ENCODE peak calls at places on chromosomes 11 and 22, in four cellular contexts. J is MM.1S, M is neural progenitor cell, H is A673. G is an unnamed sample.

GRCh38 chr11:20963596-20963995 is 294.2 kb downstream of the NELL1 start:
- DNase-seq in J (no peak), M (no peak), H (no peak), G (no peak)

GRCh38 chr11:66328307-66329144 is 7.7 kb downstream of the RIN1 start:
- DNase-seq in H (peak; percentile 95), M (peak; percentile 86), J (peak; percentile 63), G (peak; percentile 83)

GRCh38 chr11:64759722-64760719 is at the start of gene PYGM:
- DNase-seq in J (no peak), M (peak; percentile 90), H (no peak), G (peak; percentile 66)

GRCh38 chr22:39690901-39691620 is 120.5 kb downstream of the CACNA1I start:
- DNase-seq in J (no peak), M (peak; percentile 89), H (peak; percentile 38), G (peak; percentile 18)

GRCh38 chr11:13338437-13339069 is 61.0 kb downstream of the BMAL1 start:
- DNase-seq in M (no peak), H (peak; percentile 36), J (peak; percentile 21), G (no peak)

GRCh38 chr11:77374108-77374507 is 72.6 kb upstream of the GDPD4 start:
- DNase-seq in J (no peak), H (no peak), M (no peak), G (no peak)

GRCh38 chr22:32880906-32881596 is 79.5 kb downstream of the TIMP3 start:
- DNase-seq in J (no peak), M (no peak), H (peak; percentile 59), G (peak; percentile 84)

GRCh38 chr11:119258983-119259382 is 52.8 kb downstream of the CBL start:
- DNase-seq in M (no peak), J (no peak), H (no peak), G (no peak)

GRCh38 chr11:108253176-108253575 is 30.3 kb downstream of the ATM start:
- DNase-seq in M (no peak), J (no peak), H (no peak), G (peak; percentile 5)

GRCh38 chr11:62149986-62150886 is 26.4 kb downstream of the INCENP start:
- DNase-seq in J (no peak), M (no peak), H (no peak), G (no peak)

GRCh38 chr11:9214765-9215164 is 50.4 kb downstream of the DENND5A start:
- DNase-seq in J (no peak), M (peak; percentile 32), H (no peak), G (no peak)

GRCh38 chr22:26763633-26764295 is 106.4 kb downstream of the MIAT start:
- DNase-seq in J (no peak), H (no peak), M (no peak), G (peak; percentile 49)

GRCh38 chr11:11056316-11056715 is 198.5 kb upstream of the ZBED5 start:
- DNase-seq in H (no peak), M (no peak), J (no peak), G (no peak)

GRCh38 chr22:37510046-37510445 is 9.2 kb downstream of the CARD10 start:
- DNase-seq in J (no peak), H (no peak), M (no peak), G (no peak)

GRCh38 chr22:39715778-39716495 is 145.4 kb downstream of the CACNA1I start:
- DNase-seq in J (no peak), M (no peak), H (no peak), G (no peak)

GRCh38 chr11:27777013-27777412 is 76.8 kb upstream of the BDNF start:
- DNase-seq in M (no peak), H (no peak), J (no peak), G (no peak)

GRCh38 chr11:65577756-65578109 is 1.9 kb downstream of the EHBP1L1 start:
- DNase-seq in J (no peak), M (no peak), H (no peak), G (no peak)

GRCh38 chr22:27114186-27114585 is 456.8 kb downstream of the MIAT start:
- DNase-seq in H (no peak), J (no peak), M (no peak), G (no peak)

GRCh38 chr22:19565921-19566598 is 41.9 kb upstream of the CLDN5 start:
- DNase-seq in H (peak; percentile 24), M (no peak), J (no peak), G (no peak)

GRCh38 chr11:59879534-59879933 is 952 bp downstream of the OOSP3 start:
- DNase-seq in H (no peak), M (no peak), J (no peak), G (no peak)

GRCh38 chr11:31819533-31820437 is 8.7 kb upstream of the PAX6 start:
- DNase-seq in J (no peak), M (peak; percentile 80), H (no peak), G (no peak)

GRCh38 chr11:31821779-31822574 is 10.9 kb upstream of the PAX6 start:
- DNase-seq in H (peak; percentile 58), M (peak; percentile 40), J (no peak), G (no peak)

GRCh38 chr11:31818874-31819331 is 7.8 kb upstream of the PAX6 start:
- DNase-seq in J (no peak), M (peak; percentile 39), H (no peak), G (no peak)

GRCh38 chr11:31821235-31821764 is 10.2 kb upstream of the PAX6 start:
- DNase-seq in J (no peak), M (no peak), H (no peak), G (no peak)

DNA sequence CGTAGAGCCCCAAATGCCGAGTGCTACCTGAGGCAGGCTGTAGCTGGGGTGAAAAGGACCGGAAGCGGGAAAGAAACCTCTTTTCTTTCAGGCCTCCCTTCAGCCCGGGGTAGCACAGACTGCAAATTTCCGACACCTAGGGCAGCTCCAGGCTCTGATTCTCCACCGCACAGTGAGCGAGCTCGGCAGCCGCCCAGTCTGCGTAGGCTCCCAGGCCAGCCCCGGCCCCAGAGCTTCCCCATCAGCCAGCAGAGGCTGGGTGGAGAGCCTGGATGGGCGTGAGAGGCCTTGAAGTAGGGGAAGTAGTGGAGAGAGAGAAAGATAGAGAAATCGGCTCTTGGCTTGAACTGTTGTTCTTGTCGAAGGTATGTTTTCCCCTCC is 9.3 kb upstream of the PAX6 start:
- DNase-seq in M (peak; percentile 71), H (no peak), J (no peak), G (no peak)
- TF ChIP-seq EZH2 in M (no peak), H (peak; percentile 15), J (no peak), G (peak; percentile 64)

GRCh38 chr11:122226810-122227379 is 110.9 kb upstream of the BLID start:
- DNase-seq in M (no peak), H (no peak), J (no peak), G (no peak)

GRCh38 chr11:122229078-122229477 is 113.1 kb upstream of the BLID start:
- DNase-seq in J (no peak), M (no peak), H (no peak), G (no peak)

GRCh38 chr11:122230387-122230760 is 114.4 kb upstream of the BLID start:
- DNase-seq in J (no peak), M (no peak), H (no peak), G (no peak)

GRCh38 chr11:122232985-122233384 is 117.0 kb upstream of the BLID start:
- DNase-seq in M (no peak), J (no peak), H (no peak), G (no peak)

DNA sequence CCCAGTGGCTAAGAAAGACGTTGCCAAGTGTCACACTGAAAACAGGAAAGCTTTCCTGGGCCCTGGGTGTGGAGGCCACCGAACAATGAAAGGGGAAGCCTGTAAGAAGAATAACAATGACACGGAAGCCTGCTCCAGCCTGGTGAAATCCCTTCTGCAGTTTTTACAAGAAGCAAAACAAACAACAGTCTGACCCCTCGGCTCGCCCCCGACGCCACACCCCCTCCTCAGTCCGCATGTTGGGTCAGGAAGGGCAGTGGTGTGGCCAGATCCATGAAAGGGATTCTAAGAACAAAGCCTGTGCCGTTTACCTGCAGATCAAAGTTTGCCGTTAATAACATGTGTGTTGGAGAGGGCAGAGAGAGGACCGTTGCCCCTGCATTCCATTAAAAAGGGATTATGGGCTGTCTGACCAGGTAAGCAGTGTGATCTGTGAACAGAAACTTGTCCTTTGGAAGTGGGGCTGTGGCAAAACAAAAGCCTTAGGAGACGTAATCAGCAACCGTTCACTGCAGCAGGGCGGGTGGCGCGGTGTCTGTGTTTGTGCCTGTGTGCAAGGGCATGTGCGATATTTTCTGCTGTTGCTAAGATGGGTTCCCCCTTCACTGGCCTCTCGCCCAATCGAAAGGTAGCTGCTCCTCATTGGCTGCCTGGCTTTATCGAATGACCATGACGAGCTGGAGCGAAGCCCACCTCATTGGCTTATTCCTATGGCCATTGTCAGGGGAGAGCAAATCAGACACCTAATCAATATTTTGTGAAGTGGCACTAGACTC is 113.8 kb upstream of the BLID start:
- DNase-seq in H (peak; percentile 49), J (no peak), M (peak; percentile 61), G (peak; percentile 21)
- H3K4me1 ChIP-seq in H (peaks cover 30% of the 10 kb centered on the region), J (no peaks in the 10 kb centered on the region), M (peaks cover 12% of the 10 kb centered on the region), G (peaks cover 5% of the 10 kb centered on the region)

GRCh38 chr22:49930596-49931412 is 12.4 kb downstream of the CRELD2 start:
- DNase-seq in J (peak; percentile 69), H (peak; percentile 88), M (peak; percentile 69), G (peak; percentile 81)
- H3K27ac ChIP-seq in J (no peak overlapping the region), H (no peak overlapping the region), M (no peak overlapping the region), G (peak overlapping the region; percentile 20)

DNA sequence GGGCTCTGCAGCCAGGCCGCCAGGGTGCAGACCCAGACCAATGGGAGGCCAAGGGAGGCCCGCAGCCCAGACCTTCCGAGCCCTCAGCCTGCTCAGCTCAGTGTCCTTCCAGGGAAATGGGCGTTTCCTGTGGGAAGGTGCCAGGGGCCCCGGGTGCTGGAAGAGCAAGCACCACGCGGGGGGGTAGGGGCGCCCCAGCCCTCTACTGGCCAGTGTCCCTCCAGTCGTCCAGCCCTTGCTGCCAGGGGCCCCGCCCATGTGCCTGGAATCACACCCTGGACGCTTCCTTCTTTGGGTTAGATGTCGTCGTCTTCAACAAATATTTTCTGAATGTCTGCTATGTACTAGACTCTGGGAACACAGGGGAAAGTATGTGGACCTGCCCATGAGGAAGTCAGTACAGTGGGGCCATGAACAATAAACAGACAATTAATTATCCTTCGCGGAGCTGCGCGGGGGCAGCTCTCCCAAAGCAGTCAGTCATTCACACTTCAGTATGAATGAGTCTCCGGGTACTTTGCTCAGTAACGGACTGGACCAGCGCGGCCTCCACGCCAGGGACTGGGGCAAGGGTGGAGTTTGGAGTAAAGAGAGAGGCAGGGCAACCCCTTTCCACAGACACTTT is 60.2 kb downstream of the CDKN1C start:
- DNase-seq in H (no peak), J (no peak), M (no peak), G (peak; percentile 49)
- TF ChIP-seq EZH2 in H (no peak), J (no peak), M (no peak), G (no peak)

DNA sequence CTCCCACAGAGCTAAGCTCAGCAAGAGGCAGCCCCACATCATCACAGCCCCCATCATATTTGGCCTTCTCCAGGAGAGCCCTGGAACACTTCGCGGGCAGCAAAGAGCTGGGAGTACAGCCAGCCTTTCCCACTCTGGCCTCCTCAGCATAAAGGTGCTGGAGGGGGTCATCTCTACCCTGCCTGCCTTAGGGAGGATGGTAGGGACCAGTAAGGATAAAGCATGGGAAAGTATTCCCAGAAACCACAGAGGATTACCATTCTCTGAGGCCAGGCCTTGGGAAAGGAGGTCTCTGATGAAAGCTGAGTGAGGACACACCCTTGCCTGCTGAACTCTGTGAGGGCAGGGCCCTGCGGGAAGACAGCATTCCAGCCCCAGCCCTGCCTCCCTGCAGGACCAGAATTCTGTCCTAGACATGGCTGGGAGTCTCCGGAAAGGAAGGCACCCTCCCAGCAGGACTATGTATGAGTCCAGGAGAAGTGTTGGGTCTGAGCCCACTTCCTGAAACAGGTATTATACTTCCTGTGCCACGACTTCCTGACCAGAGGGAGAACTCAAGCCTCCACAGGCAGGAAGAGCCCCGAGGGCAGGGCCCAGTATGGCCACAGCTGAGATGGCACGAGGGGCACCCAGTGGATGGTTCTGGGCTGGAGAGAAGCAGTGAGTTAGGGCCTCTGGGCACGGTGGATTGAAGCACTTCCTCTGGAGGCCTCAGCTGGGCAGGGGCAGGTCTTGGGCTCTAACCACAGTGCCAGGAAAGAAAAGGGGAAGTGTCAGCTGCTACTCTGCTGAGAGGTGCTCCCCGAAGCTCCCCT is 12.9 kb upstream of the CASTOR1 start:
- DNase-seq in J (no peak), M (no peak), H (no peak), G (peak; percentile 63)
- H3K4me1 ChIP-seq in J (peaks cover 44% of the 10 kb centered on the region), M (peaks cover 6% of the 10 kb centered on the region), H (peaks cover 8% of the 10 kb centered on the region), G (peaks cover 26% of the 10 kb centered on the region)

GRCh38 chr11:3036419-3036818 is 20.8 kb downstream of the CARS1 start:
- DNase-seq in J (no peak), M (no peak), H (no peak), G (no peak)
- H3K27ac ChIP-seq in J (no peak overlapping the region), M (no peak overlapping the region), H (no peak overlapping the region), G (no peak overlapping the region)

G was measured in hepatocyte.